ENCODE peak calls at places on chromosomes 16 and 17, in nine cellular contexts. Q is left colon; W is amniotic stem cell; H is activated T-cell treated with anti-CD3 and anti-CD28 coated beads, Interleukin-2, amount 50 U/mL, for 72 hours; A is stomach; C is AG08395; E is AG09319; I is stimulated activated CD4-positive, alpha-beta T cell treated with anti-CD3 and anti-CD28 coated beads, Interleukin-2, amount 100 ng/mL, for 24 hours; Y is epithelial cell of prostate. L is an unnamed sample.

GRCh38 chr16:57759541-57760356 is 24.2 kb downstream of the KATNB1 start:
- DNase-seq in A (no peak), Q (no peak), I (no peak), C (no peak), W (no peak), Y (no peak), H (no peak), E (no peak), L (no peak)

GRCh38 chr17:2564876-2565275 is 28.6 kb upstream of the PAFAH1B1 start:
- DNase-seq in W (no peak), A (peak), Y (peak), Q (no peak), E (no peak), C (no peak), H (no peak), I (no peak), L (no peak)

GRCh38 chr16:81595676-81596292 is 151.2 kb downstream of the CMIP start:
- DNase-seq in C (no peak), H (no peak), A (no peak), Q (no peak), W (no peak), E (no peak), I (no peak), Y (no peak), L (no peak)

GRCh38 chr17:40516581-40517285 is 15.3 kb upstream of the TNS4 start:
- DNase-seq in Q (no peak), C (peak), H (peak), I (peak), Y (no peak), E (no peak), W (no peak), A (no peak), L (no peak)

GRCh38 chr16:62077998-62078397 is 41.8 kb upstream of the CDH8 start:
- DNase-seq in I (no peak), Q (no peak), C (peak), E (no peak), A (no peak), H (no peak), W (no peak), Y (no peak), L (no peak)

GRCh38 chr16:74100405-74101316 is 196.0 kb upstream of the PSMD7 start:
- DNase-seq in C (no peak), H (no peak), Y (no peak), I (no peak), E (no peak), Q (no peak), W (no peak), A (no peak), L (no peak)

GRCh38 chr17:61389670-61390478 is 9.8 kb upstream of the TBX2 start:
- DNase-seq in Q (no peak), Y (no peak), H (peak), W (no peak), E (no peak), C (peak), I (peak), A (peak), L (no peak)

GRCh38 chr17:43905985-43906852 is 1.1 kb downstream of the MPP2 start:
- DNase-seq in Q (peak), I (peak), Y (no peak), E (no peak), H (peak), A (peak), C (peak), W (peak), L (no peak)

GRCh38 chr17:71633391-71633849 is 487.4 kb upstream of the SOX9 start:
- DNase-seq in I (no peak), C (peak), W (no peak), E (peak), Q (peak), Y (peak), H (no peak), A (no peak), L (no peak)

GRCh38 chr17:7477392-7478275 is 1.8 kb downstream of the ZBTB4 start:
- DNase-seq in I (peak), H (no peak), C (peak), E (peak), A (peak), Y (no peak), W (peak), Q (peak), L (no peak)

GRCh38 chr16:79264237-79265104 is 336.1 kb downstream of the MAF start:
- DNase-seq in E (no peak), Q (no peak), W (no peak), C (no peak), H (no peak), A (no peak), I (no peak), Y (no peak), L (peak)

GRCh38 chr17:17155568-17155967 is 50.6 kb downstream of the PLD6 start:
- DNase-seq in Y (no peak), W (no peak), Q (no peak), I (no peak), H (no peak), E (no peak), C (no peak), A (no peak), L (no peak)

GRCh38 chr16:88886915-88887521 is 20.6 kb upstream of the PABPN1L start:
- DNase-seq in Y (no peak), A (peak), I (no peak), C (peak), Q (peak), H (no peak), E (peak), W (no peak), L (no peak)

GRCh38 chr16:48596326-48596725 is 13.7 kb downstream of the N4BP1 start:
- DNase-seq in W (no peak), Y (no peak), Q (no peak), E (no peak), I (peak), H (peak), A (no peak), C (no peak), L (no peak)

GRCh38 chr16:24035127-24035842 is 199.5 kb downstream of the PRKCB start:
- DNase-seq in C (no peak), Q (peak), A (no peak), E (no peak), Y (no peak), W (no peak), H (peak), I (no peak), L (no peak)

GRCh38 chr17:48478224-48479013 is 48.4 kb upstream of the SKAP1 start:
- DNase-seq in A (no peak), Q (no peak), Y (no peak), I (peak), C (no peak), W (no peak), E (no peak), H (peak), L (peak)